ENCODE peak calls at places on chromosomes 2 and 18, in seven cellular contexts. P is AG04449, H is psoas muscle, C is skeletal muscle cell, S is right lobe of liver, Y is pancreas, W is IMR-90. Q is an unnamed sample.

GRCh38 chr2:65055427-65056214 is 595 bp upstream of the CEP68 start:
- DNase-seq in P (no peak), H (no peak), C (no peak), S (no peak), Y (peak; percentile 87), W (no peak), Q (no peak)

GRCh38 chr18:9135912-9136314 is 668 bp upstream of the ANKRD12 start:
- DNase-seq in P (no peak), H (no peak), C (no peak), S (peak; percentile 70), Y (no peak), W (peak; percentile 19), Q (peak; percentile 30)

GRCh38 chr2:209391776-209392401 is 32.0 kb upstream of the MAP2 start:
- DNase-seq in P (peak; percentile 12), H (no peak), C (peak; percentile 47), S (no peak), Y (no peak), W (peak; percentile 0), Q (no peak)

GRCh38 chr18:23573948-23574431 is 12.3 kb downstream of the NPC1 start:
- DNase-seq in P (no peak), H (peak; percentile 30), C (peak; percentile 28), S (peak; percentile 63), Y (no peak), W (peak; percentile 72), Q (no peak)

GRCh38 chr2:73870084-73870483 is 22.7 kb upstream of the ACTG2 start:
- DNase-seq in P (peak; percentile 45), H (peak; percentile 23), C (peak; percentile 96), S (no peak), Y (no peak), W (peak; percentile 98), Q (no peak)

GRCh38 chr18:12048010-12048826 is 45.4 kb upstream of the ANKRD62 start:
- DNase-seq in P (no peak), H (no peak), C (no peak), S (no peak), Y (no peak), W (no peak), Q (no peak)

GRCh38 chr2:29477186-29477585 is 362.0 kb downstream of the CLIP4 start:
- DNase-seq in P (no peak), H (no peak), C (no peak), S (no peak), Y (no peak), W (no peak), Q (no peak)

GRCh38 chr18:61635901-61636528 is 256.8 kb downstream of the RNF152 start:
- DNase-seq in P (peak; percentile 16), H (no peak), C (no peak), S (peak; percentile 34), Y (peak; percentile 58), W (peak; percentile 63), Q (peak; percentile 29)

GRCh38 chr18:58241877-58242276 is 197.9 kb downstream of the NEDD4L start:
- DNase-seq in P (peak; percentile 72), H (peak; percentile 36), C (peak; percentile 96), S (no peak), Y (no peak), W (peak; percentile 93), Q (no peak)

GRCh38 chr18:6010284-6010683 is 115.0 kb upstream of the TMEM200C start:
- DNase-seq in P (no peak), H (no peak), C (no peak), S (no peak), Y (no peak), W (peak; percentile 55), Q (no peak)

GRCh38 chr2:240402566-240403295 is 32.7 kb upstream of the GPC1 start:
- DNase-seq in P (no peak), H (no peak), C (no peak), S (peak; percentile 11), Y (peak; percentile 46), W (no peak), Q (no peak)

GRCh38 chr2:168912466-168913170 is 11.5 kb downstream of the G6PC2 start:
- DNase-seq in P (no peak), H (peak; percentile 70), C (no peak), S (peak; percentile 46), Y (peak; percentile 39), W (peak; percentile 4), Q (no peak)

GRCh38 chr2:53646788-53647187 is 120.8 kb upstream of the CHAC2 start:
- DNase-seq in P (no peak), H (no peak), C (no peak), S (no peak), Y (no peak), W (no peak), Q (no peak)

GRCh38 chr2:45029215-45029614 is 20.0 kb upstream of the SIX2 start:
- DNase-seq in P (no peak), H (no peak), C (no peak), S (no peak), Y (no peak), W (no peak), Q (no peak)

GRCh38 chr2:68452168-68452890 is 14.8 kb downstream of the FBXO48 start:
- DNase-seq in P (no peak), H (no peak), C (no peak), S (no peak), Y (no peak), W (no peak), Q (no peak)

GRCh38 chr2:102735431-102736130 is 26.2 kb upstream of the TMEM182 start:
- DNase-seq in P (no peak), H (peak; percentile 18), C (no peak), S (peak; percentile 48), Y (no peak), W (peak; percentile 15), Q (no peak)

GRCh38 chr2:187543488-187543887 is 10.7 kb downstream of the TFPI start:
- DNase-seq in P (no peak), H (no peak), C (no peak), S (no peak), Y (no peak), W (no peak), Q (no peak)

GRCh38 chr2:240965296-240965904 is 33.0 kb upstream of the SNED1 start:
- DNase-seq in P (no peak), H (peak; percentile 5), C (no peak), S (peak; percentile 66), Y (peak; percentile 54), W (no peak), Q (no peak)

GRCh38 chr2:126921066-126921465 is 22.4 kb downstream of the TEX51 start:
- DNase-seq in P (no peak), H (no peak), C (no peak), S (no peak), Y (no peak), W (no peak), Q (no peak)

GRCh38 chr2:233451950-233452349 is 97.7 kb downstream of the DGKD start:
- DNase-seq in P (no peak), H (no peak), C (no peak), S (no peak), Y (no peak), W (no peak), Q (no peak)

GRCh38 chr2:223936862-223937326 is 8.2 kb downstream of the WDFY1 start:
- DNase-seq in P (no peak), H (no peak), C (no peak), S (no peak), Y (no peak), W (peak; percentile 38), Q (no peak)

GRCh38 chr2:211798868-211799267 is 739.7 kb downstream of the ERBB4 start:
- DNase-seq in P (no peak), H (no peak), C (no peak), S (no peak), Y (no peak), W (no peak), Q (no peak)

GRCh38 chr2:68770271-68771111 is 35.9 kb downstream of the ARHGAP25 start:
- DNase-seq in P (no peak), H (no peak), C (no peak), S (no peak), Y (no peak), W (no peak), Q (no peak)

GRCh38 chr2:216497382-216497781 is 1.3 kb upstream of the RPL37A start:
- DNase-seq in P (no peak), H (no peak), C (no peak), S (no peak), Y (no peak), W (no peak), Q (no peak)
- H3K4me3 ChIP-seq in P (peak overlapping the region; percentile 90), H (peak overlapping the region; percentile 94), C (peak overlapping the region; percentile 97), S (peak overlapping the region; percentile 68), Y (no peak overlapping the region), W (no peak overlapping the region), Q (no peak overlapping the region)

GRCh38 chr2:37653805-37654378 is 17.6 kb downstream of the CDC42EP3 start:
- DNase-seq in P (no peak), H (peak; percentile 73), C (no peak), S (peak; percentile 47), Y (no peak), W (no peak), Q (no peak)
- H3K4me3 ChIP-seq in P (no peak overlapping the region), H (peak overlapping the region; percentile 50), C (no peak overlapping the region), S (no peak overlapping the region), Y (no peak overlapping the region), W (no peak overlapping the region), Q (no peak overlapping the region)

GRCh38 chr2:33060405-33060804 is 113.7 kb downstream of the LTBP1 start:
- DNase-seq in P (no peak), H (no peak), C (no peak), S (no peak), Y (no peak), W (no peak), Q (no peak)
- H3K4me3 ChIP-seq in P (no peak overlapping the region), H (peak overlapping the region; percentile 9), C (no peak overlapping the region), S (no peak overlapping the region), Y (no peak overlapping the region), W (no peak overlapping the region), Q (no peak overlapping the region)

GRCh38 chr2:86703704-86704370 is 16.3 kb upstream of the RMND5A start:
- DNase-seq in P (peak; percentile 14), H (no peak), C (peak; percentile 17), S (no peak), Y (peak; percentile 55), W (no peak), Q (no peak)

GRCh38 chr2:86706220-86706619 is 13.9 kb upstream of the RMND5A start:
- DNase-seq in P (no peak), H (no peak), C (no peak), S (no peak), Y (no peak), W (no peak), Q (no peak)

GRCh38 chr2:86700705-86701104 is 19.4 kb upstream of the RMND5A start:
- DNase-seq in P (peak; percentile 23), H (no peak), C (peak; percentile 5), S (no peak), Y (no peak), W (peak; percentile 4), Q (no peak)

GRCh38 chr2:86706935-86707334 is 13.2 kb upstream of the RMND5A start:
- DNase-seq in P (no peak), H (no peak), C (no peak), S (no peak), Y (no peak), W (no peak), Q (no peak)

DNA sequence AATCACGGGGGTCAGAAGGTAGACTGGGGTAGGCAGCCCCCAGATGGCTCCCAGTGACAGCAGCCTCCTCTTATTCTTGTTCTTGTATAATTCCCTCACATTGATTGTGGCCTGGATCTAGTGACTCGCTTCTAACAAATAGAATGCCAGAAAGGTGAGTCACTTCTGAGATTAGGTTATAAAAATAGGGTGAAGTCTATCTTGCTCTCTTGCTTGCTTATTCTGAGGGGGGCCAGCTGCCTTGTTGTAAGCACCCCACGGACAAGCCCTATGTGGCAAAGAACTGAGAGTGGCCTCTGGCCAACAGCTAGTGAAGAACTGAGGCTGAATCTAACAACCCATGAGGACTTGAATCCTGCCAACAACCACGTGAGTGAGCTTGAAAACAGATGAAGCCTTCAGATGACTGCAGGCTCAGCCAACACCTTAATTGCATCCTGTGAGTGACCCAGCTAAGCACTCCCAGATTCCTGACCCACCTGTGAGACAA is 15.6 kb upstream of the RMND5A start:
- DNase-seq in P (peak; percentile 45), H (no peak), C (peak; percentile 52), S (no peak), Y (no peak), W (peak; percentile 78), Q (no peak)
- H3K4me3 ChIP-seq in P (peak overlapping the region; percentile 8), H (peak overlapping the region; percentile 53), C (no peak overlapping the region), S (no peak overlapping the region), Y (peak overlapping the region; percentile 18), W (no peak overlapping the region), Q (no peak overlapping the region)